ENCODE peak calls at places on chromosomes 16 and 17, in seven cellular contexts. E, K, D, N, A, S and G are unnamed samples.

GRCh38 chr16:3829631-3830536 is 50.6 kb downstream of the CREBBP start:
- DNase-seq in N (peak), D (no peak), E (no peak), S (no peak), A (peak), K (no peak), G (no peak)

GRCh38 chr16:73315645-73316044 is 267.7 kb upstream of the ZFHX3 start:
- DNase-seq in K (no peak), S (no peak), E (no peak), D (no peak), N (no peak), A (no peak), G (no peak)

GRCh38 chr17:39739020-39739884 is 1.5 kb downstream of the GRB7 start:
- DNase-seq in N (peak), E (no peak), S (peak), D (peak), A (peak), K (no peak), G (no peak)

GRCh38 chr16:66878067-66878466 is 2.2 kb upstream of the PDP2 start:
- DNase-seq in D (no peak), A (no peak), E (no peak), N (no peak), K (no peak), S (no peak), G (peak)

GRCh38 chr16:77748426-77748825 is 26.1 kb downstream of the NUDT7 start:
- DNase-seq in N (no peak), E (no peak), D (no peak), A (no peak), S (no peak), K (no peak), G (no peak)

GRCh38 chr17:30964878-30965277 is 6.0 kb upstream of the RNF135 start:
- DNase-seq in D (no peak), K (no peak), N (peak), E (no peak), A (peak), S (no peak), G (peak)

GRCh38 chr16:66596986-66597848 is 7.3 kb upstream of the CMTM3 start:
- DNase-seq in N (no peak), A (no peak), S (no peak), K (no peak), D (no peak), E (no peak), G (no peak)

GRCh38 chr16:20871935-20872815 is 28.0 kb downstream of the DCUN1D3 start:
- DNase-seq in S (no peak), A (no peak), N (no peak), E (no peak), K (no peak), D (no peak), G (no peak)

GRCh38 chr16:588639-588888 is 1.3 kb upstream of the RAB40C start:
- DNase-seq in E (peak), A (peak), N (peak), D (no peak), S (no peak), K (no peak), G (peak)